ENCODE peak calls at places on chromosomes 1 and 21, in nine cellular contexts. B, L, T, N, G, J, C, E and Z are unnamed samples.

GRCh38 chr1:209409786-209410185 is 173.7 kb upstream of the CAMK1G start:
- DNase-seq in B (no peak), L (peak; percentile 62), T (no peak), N (no peak), G (no peak), J (peak; percentile 98), C (no peak), E (no peak), Z (no peak)

GRCh38 chr1:156475568-156476500 is 24.7 kb downstream of the MEF2D start:
- DNase-seq in B (no peak), L (peak; percentile 62), T (peak; percentile 73), N (peak; percentile 74), G (no peak), J (no peak), C (no peak), E (peak; percentile 98), Z (no peak)

GRCh38 chr1:223007250-223007649 is 135.8 kb downstream of the TLR5 start:
- DNase-seq in B (no peak), L (no peak), T (no peak), N (no peak), G (no peak), J (no peak), C (no peak), E (no peak), Z (no peak)

GRCh38 chr1:33130297-33130696 is 49.3 kb downstream of the AZIN2 start:
- DNase-seq in B (peak; percentile 35), L (no peak), T (no peak), N (no peak), G (no peak), J (peak; percentile 91), C (no peak), E (no peak), Z (no peak)

GRCh38 chr21:44259082-44259705 is 2.5 kb downstream of the DNMT3L start:
- DNase-seq in B (no peak), L (no peak), T (no peak), N (no peak), G (no peak), J (no peak), C (no peak), E (no peak), Z (no peak)

GRCh38 chr1:160361814-160362167 is 5.1 kb upstream of the NHLH1 start:
- DNase-seq in B (no peak), L (no peak), T (no peak), N (no peak), G (no peak), J (no peak), C (no peak), E (no peak), Z (no peak)

GRCh38 chr1:152870831-152871730 is 7.0 kb upstream of the SMCP start:
- DNase-seq in B (no peak), L (no peak), T (no peak), N (no peak), G (peak; percentile 74), J (peak; percentile 72), C (peak; percentile 91), E (no peak), Z (no peak)

GRCh38 chr1:48760889-48761288 is 15.8 kb downstream of the BEND5 start:
- DNase-seq in B (no peak), L (no peak), T (no peak), N (no peak), G (no peak), J (no peak), C (no peak), E (no peak), Z (no peak)

GRCh38 chr1:228513244-228513900 is 26.2 kb downstream of the RNF187 start:
- DNase-seq in B (no peak), L (no peak), T (no peak), N (no peak), G (no peak), J (no peak), C (no peak), E (peak; percentile 33), Z (no peak)

GRCh38 chr1:67646145-67647035 is 38.6 kb upstream of the GADD45A start:
- DNase-seq in B (no peak), L (peak; percentile 25), T (peak; percentile 48), N (no peak), G (no peak), J (no peak), C (no peak), E (peak; percentile 70), Z (no peak)

GRCh38 chr1:222792744-222793143 is 22.1 kb upstream of the DISP1 start:
- DNase-seq in B (no peak), L (no peak), T (no peak), N (no peak), G (no peak), J (no peak), C (peak; percentile 67), E (no peak), Z (no peak)

GRCh38 chr1:151537112-151537511 is 3.0 kb upstream of the TUFT1 start:
- DNase-seq in B (no peak), L (peak; percentile 90), T (no peak), N (no peak), G (no peak), J (peak; percentile 95), C (no peak), E (no peak), Z (peak; percentile 95)

GRCh38 chr1:167374014-167374413 is 144.3 kb downstream of the CD247 start:
- DNase-seq in B (no peak), L (no peak), T (no peak), N (no peak), G (no peak), J (no peak), C (peak; percentile 54), E (no peak), Z (no peak)

GRCh38 chr1:223123238-223123976 is 19.6 kb downstream of the TLR5 start:
- DNase-seq in B (no peak), L (no peak), T (peak; percentile 75), N (no peak), G (peak; percentile 80), J (peak; percentile 43), C (peak; percentile 89), E (peak; percentile 73), Z (no peak)

GRCh38 chr1:30966690-30967369 is 58.3 kb upstream of the SDC3 start:
- DNase-seq in B (no peak), L (no peak), T (no peak), N (no peak), G (no peak), J (peak; percentile 43), C (no peak), E (no peak), Z (peak; percentile 56)

GRCh38 chr1:40059292-40059959 is 18.9 kb downstream of the CAP1 start:
- DNase-seq in B (peak; percentile 36), L (no peak), T (no peak), N (no peak), G (peak; percentile 62), J (peak; percentile 86), C (peak; percentile 90), E (no peak), Z (no peak)

GRCh38 chr1:245679796-245680195 is 525.0 kb downstream of the KIF26B start:
- DNase-seq in B (no peak), L (no peak), T (no peak), N (no peak), G (no peak), J (no peak), C (no peak), E (no peak), Z (no peak)

DNA sequence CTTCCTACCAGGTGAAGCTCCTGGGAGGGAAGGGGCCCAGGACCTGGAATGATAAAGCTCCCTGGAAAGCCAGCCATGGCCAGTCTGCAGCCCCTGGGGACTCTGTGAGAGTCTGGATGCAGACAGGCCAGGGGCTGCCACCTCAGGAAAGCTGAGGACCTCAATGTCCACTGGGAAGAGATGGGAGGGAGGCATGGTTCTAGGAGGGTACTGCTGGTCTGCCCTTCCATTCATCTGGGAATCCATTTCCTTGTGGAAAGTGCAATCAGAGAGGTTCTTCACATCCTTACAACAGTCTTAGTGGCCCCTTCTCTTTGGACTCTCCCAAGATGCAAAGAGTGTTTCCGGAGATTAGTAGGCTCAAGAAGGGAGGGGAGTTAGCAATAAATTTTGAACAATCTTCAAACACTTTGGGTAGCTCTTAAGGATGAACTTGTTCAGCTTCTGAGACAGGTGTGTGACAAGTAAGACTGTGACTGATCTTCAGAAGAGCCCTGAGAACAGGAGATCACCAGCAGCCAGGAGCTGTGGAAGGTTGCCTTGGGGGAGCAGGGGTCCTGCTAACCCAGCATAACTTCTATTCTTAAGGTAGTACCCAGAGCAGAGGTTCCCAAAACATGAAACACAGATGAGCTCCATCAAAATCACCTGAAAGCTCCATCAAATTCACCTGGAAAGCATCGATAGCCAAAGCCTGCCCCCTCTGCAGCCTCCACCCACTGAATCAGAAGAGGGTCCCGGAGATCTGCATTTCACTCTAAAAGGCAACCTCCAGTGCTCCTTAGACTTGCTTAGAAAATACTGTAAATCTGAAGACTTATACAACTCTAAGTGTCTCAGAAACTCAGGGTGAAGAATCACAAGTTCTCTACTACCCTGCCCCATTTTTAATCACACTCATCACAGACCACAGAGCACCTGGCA is 616 bp upstream of the LAX1 start:
- DNase-seq in B (no peak), L (no peak), T (no peak), N (no peak), G (peak; percentile 53), J (no peak), C (no peak), E (no peak), Z (no peak)
- H3K4me3 ChIP-seq in B (peak overlapping the region; percentile 78), L (no peak overlapping the region), T (no peak overlapping the region), N (no peak overlapping the region), G (peak overlapping the region; percentile 79), J (no peak overlapping the region), C (no peak overlapping the region), E (no peak overlapping the region), Z (no peak overlapping the region)

GRCh38 chr1:17728123-17728522 is 27.0 kb upstream of the ACTL8 start:
- DNase-seq in B (no peak), L (no peak), T (no peak), N (no peak), G (no peak), J (no peak), C (no peak), E (no peak), Z (no peak)
- TF ChIP-seq CTCF in B (no peak), L (no peak), T (no peak), N (no peak), G (no peak), J (no peak), C (peak; percentile 51), E (no peak), Z (no peak)

DNA sequence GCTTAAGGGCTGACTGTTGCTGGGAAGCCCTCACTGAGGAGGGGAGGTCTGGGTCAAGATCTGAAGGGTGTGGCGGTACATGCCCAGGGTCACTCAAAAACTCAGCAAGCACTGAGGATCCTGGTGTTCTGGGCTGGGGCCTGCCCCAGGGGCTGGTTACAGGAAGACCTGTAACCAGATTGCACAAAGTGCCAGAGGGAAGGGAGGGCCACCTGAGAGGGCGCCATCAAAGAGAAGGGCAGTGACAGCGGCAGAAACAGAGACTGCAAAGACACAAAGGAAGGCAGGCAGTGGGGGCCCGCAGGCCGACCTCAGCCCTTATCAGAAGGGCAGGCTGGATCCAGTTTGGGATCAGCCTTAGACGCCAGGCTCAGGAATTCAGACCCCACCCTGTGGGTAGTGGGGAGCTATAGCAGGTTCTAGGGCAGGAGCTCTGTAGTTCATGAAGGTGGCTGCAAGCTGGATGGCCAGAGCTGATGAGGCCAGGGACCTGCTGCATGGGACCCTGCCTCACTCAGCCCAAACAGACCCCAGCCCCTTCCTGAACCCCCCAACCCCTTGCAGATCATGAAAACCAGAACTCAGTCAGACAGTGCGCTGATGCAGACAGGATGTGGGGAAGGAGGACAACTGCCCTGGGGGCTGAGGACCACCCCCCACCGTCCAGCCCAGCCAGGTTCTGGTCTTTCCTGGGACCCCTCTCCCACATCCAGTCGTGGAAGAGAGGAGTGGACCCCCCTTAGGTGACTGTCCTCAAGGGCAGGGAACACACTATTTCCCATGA is 3.9 kb downstream of the SH2D5 start:
- DNase-seq in B (no peak), L (no peak), T (no peak), N (no peak), G (no peak), J (no peak), C (no peak), E (no peak), Z (no peak)
- H3K4me3 ChIP-seq in B (no peak overlapping the region), L (no peak overlapping the region), T (no peak overlapping the region), N (no peak overlapping the region), G (no peak overlapping the region), J (no peak overlapping the region), C (peak overlapping the region; percentile 47), E (no peak overlapping the region), Z (no peak overlapping the region)

GRCh38 chr1:174159253-174160108 is at the start of gene RABGAP1L:
- DNase-seq in B (peak; percentile 84), L (peak; percentile 63), T (peak; percentile 94), N (peak; percentile 87), G (peak; percentile 97), J (peak; percentile 75), C (peak; percentile 96), E (peak; percentile 97), Z (peak; percentile 66)
- TF ChIP-seq CTCF in B (no peak), L (no peak), T (no peak), N (no peak), G (no peak), J (no peak), C (no peak), E (no peak), Z (no peak)